ENCODE peak calls at places on chromosomes 13 and 19, in four cellular contexts. G is breast epithelium, B is HAP-1, O is SK-N-SH. C is an unnamed sample. For H3K36me3, the result is how much of the 10 kb centered on the place peaks cover.

GRCh38 chr13:94176576-94176975 is 302.9 kb downstream of the DCT start:
- DNase-seq in G (no peak), B (no peak), O (no peak), C (no peak)

GRCh38 chr19:55454787-55455243 is 6.6 kb downstream of the ISOC2 start:
- DNase-seq in G (no peak), B (no peak), O (peak), C (no peak)

GRCh38 chr19:4140237-4140711 is 13.2 kb upstream of the CREB3L3 start:
- DNase-seq in G (no peak), B (peak), O (peak), C (peak)

GRCh38 chr19:55086730-55087541 is 11.3 kb downstream of the EPS8L1 start:
- DNase-seq in G (peak), B (no peak), O (peak), C (peak)

GRCh38 chr13:109610517-109610916 is 175.9 kb downstream of the IRS2 start:
- DNase-seq in G (no peak), B (no peak), O (peak), C (no peak)

GRCh38 chr13:27423333-27423732 is 1.1 kb upstream of the GTF3A start:
- DNase-seq in G (no peak), B (no peak), O (no peak), C (no peak)

GRCh38 chr13:46386996-46387851 is at the start of gene RUBCNL:
- DNase-seq in G (no peak), B (no peak), O (peak), C (no peak)

GRCh38 chr13:25948910-25949309 is 102.9 kb downstream of the SHISA2 start:
- DNase-seq in G (no peak), B (no peak), O (no peak), C (no peak)

GRCh38 chr13:25065974-25066770 is 29.8 kb upstream of the PABPC3 start:
- DNase-seq in G (no peak), B (no peak), O (no peak), C (no peak)

GRCh38 chr19:661427-662196 is 1.4 kb downstream of the RNF126 start:
- DNase-seq in G (no peak), B (no peak), O (no peak), C (no peak)

GRCh38 chr19:741506-742131 is 9.3 kb upstream of the MISP start:
- DNase-seq in G (no peak), B (peak), O (peak), C (peak)

GRCh38 chr19:12733369-12733896 is 1.1 kb downstream of the TRIR start:
- DNase-seq in G (no peak), B (peak), O (peak), C (no peak)

GRCh38 chr13:64441740-64442139 is 2788.4 kb downstream of the PCDH9 start:
- DNase-seq in G (no peak), B (peak), O (no peak), C (no peak)

GRCh38 chr19:1991516-1991915 is 24.0 kb downstream of the BTBD2 start:
- DNase-seq in G (no peak), B (no peak), O (no peak), C (no peak)

GRCh38 chr19:3575260-3575741 is 2.6 kb downstream of the HMG20B start:
- DNase-seq in G (no peak), B (peak), O (peak), C (no peak)

GRCh38 chr19:13063461-13064091 is 39.1 kb downstream of the LYL1 start:
- DNase-seq in G (no peak), B (no peak), O (no peak), C (no peak)

GRCh38 chr19:41218615-41219507 is at the start of gene AXL:
- DNase-seq in G (peak), B (no peak), O (peak), C (peak)

GRCh38 chr19:35476149-35476548 is 14.1 kb downstream of the KRTDAP start:
- DNase-seq in G (no peak), B (no peak), O (no peak), C (no peak)

GRCh38 chr13:27177852-27178251 is 6.2 kb upstream of the USP12 start:
- DNase-seq in G (no peak), B (no peak), O (no peak), C (no peak)

GRCh38 chr13:35994131-35994966 is 136.8 kb downstream of the DCLK1 start:
- DNase-seq in G (no peak), B (no peak), O (no peak), C (no peak)

GRCh38 chr13:36131215-36131930 is at the start of gene DCLK1:
- DNase-seq in G (no peak), B (peak), O (peak), C (peak)

GRCh38 chr19:10780368-10780767 is 55.6 kb downstream of the TMED1 start:
- DNase-seq in G (no peak), B (no peak), O (no peak), C (no peak)

GRCh38 chr19:40576181-40576584 is 490 bp upstream of the SHKBP1 start:
- DNase-seq in G (no peak), B (no peak), O (no peak), C (no peak)

GRCh38 chr19:6260912-6261636 is 18.7 kb downstream of the MLLT1 start:
- DNase-seq in G (no peak), B (peak), O (peak), C (peak)

GRCh38 chr13:26855921-26856320 is 95.3 kb upstream of the GPR12 start:
- DNase-seq in G (no peak), B (no peak), O (no peak), C (no peak)

GRCh38 chr19:51122112-51122981 is 2.4 kb upstream of the SIGLEC9 start:
- DNase-seq in G (no peak), B (no peak), O (no peak), C (no peak)

GRCh38 chr13:20375871-20376270 is 143.8 kb upstream of the GJB6 start:
- DNase-seq in G (no peak), B (no peak), O (no peak), C (no peak)

GRCh38 chr19:58364127-58364526 is 1.6 kb upstream of the ZNF497 start:
- DNase-seq in G (no peak), B (no peak), O (no peak), C (no peak)

GRCh38 chr13:30125422-30126073 is 181.8 kb downstream of the KATNAL1 start:
- DNase-seq in G (no peak), B (no peak), O (no peak), C (no peak)

GRCh38 chr19:46435009-46435408 is 6.3 kb upstream of the PNMA8C start:
- DNase-seq in G (no peak), B (no peak), O (no peak), C (no peak)

GRCh38 chr19:40806385-40807146 is 7.6 kb downstream of the EGLN2 start:
- DNase-seq in G (peak), B (peak), O (peak), C (peak)

GRCh38 chr13:33789757-33790156 is 28.2 kb upstream of the RFC3 start:
- DNase-seq in G (no peak), B (no peak), O (no peak), C (no peak)

GRCh38 chr19:33758541-33759013 is 38.1 kb upstream of the KCTD15 start:
- DNase-seq in G (no peak), B (no peak), O (no peak), C (no peak)

GRCh38 chr19:33767898-33768413 is 28.7 kb upstream of the KCTD15 start:
- DNase-seq in G (no peak), B (peak), O (no peak), C (peak)

GRCh38 chr19:33766623-33767022 is 30.0 kb upstream of the KCTD15 start:
- DNase-seq in G (no peak), B (no peak), O (no peak), C (no peak)

GRCh38 chr19:33759356-33759755 is 37.3 kb upstream of the KCTD15 start:
- DNase-seq in G (no peak), B (no peak), O (no peak), C (no peak)

GRCh38 chr19:33763661-33764343 is 32.9 kb upstream of the KCTD15 start:
- DNase-seq in G (no peak), B (no peak), O (peak), C (no peak)
- H3K36me3 ChIP-seq in G (under half), B (under half), O (under half), C (under half)

GRCh38 chr19:29944415-29945012 is 2.5 kb downstream of the URI1 start:
- DNase-seq in G (no peak), B (no peak), O (no peak), C (no peak)
- H3K4me3 ChIP-seq in G (peak), B (peak), O (no peak), C (no peak)

DNA sequence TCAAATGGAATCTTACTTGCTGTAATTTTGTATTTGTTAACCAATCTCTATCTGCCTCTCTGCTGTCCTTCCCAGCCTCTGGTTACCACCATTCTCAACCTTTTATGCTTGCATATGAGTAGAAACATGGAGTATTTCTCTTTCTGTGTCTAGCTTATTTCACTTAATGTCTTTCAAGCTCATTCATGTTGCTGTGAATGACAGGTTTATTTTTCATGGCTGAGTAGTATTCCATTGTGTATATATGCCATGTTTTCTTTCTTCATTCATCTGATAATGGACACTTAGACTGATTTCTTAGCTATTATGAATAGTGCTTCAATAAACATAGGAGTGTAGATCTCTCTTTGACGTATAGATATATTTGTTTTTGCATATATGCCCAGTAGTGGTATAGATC is 13.4 kb downstream of the ZNF460 start:
- DNase-seq in G (no peak), B (no peak), O (no peak), C (no peak)
- H3K36me3 ChIP-seq in G (under half), B (half or more), O (half or more), C (half or more)

GRCh38 chr13:48097793-48098192 is 2.9 kb upstream of the MED4 start:
- DNase-seq in G (no peak), B (no peak), O (no peak), C (no peak)

GRCh38 chr13:48094781-48095502 is at the start of gene MED4:
- DNase-seq in G (peak), B (peak), O (peak), C (peak)

GRCh38 chr13:48094404-48094780 is 512 bp downstream of the MED4 start:
- DNase-seq in G (no peak), B (no peak), O (no peak), C (no peak)

GRCh38 chr13:48096670-48097069 is 1.8 kb upstream of the MED4 start:
- DNase-seq in G (no peak), B (peak), O (no peak), C (peak)

DNA sequence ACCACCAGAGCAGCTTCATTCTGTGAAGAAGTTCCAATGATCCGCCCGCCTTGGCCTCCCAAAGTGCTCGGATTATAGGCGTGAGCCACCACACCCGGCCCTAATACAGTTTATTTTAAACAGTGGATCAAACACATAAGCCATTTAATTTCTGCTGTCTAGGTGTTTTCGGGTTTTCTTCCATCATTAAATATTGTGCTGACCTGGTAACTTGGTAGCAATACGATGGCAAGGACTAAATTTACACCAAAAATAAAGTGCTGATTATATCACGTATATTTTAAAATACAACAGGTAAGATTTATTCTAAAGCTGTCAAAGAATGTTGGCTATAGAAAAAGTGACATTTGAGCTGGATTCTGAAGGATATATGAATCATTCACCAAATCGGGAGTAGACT is 1.3 kb downstream of the MED4 start:
- DNase-seq in G (no peak), B (no peak), O (no peak), C (no peak)
- H3K4me3 ChIP-seq in G (peak), B (peak), O (peak), C (peak)

C was measured in NT2/D1.